ENCODE peak calls at places on chromosomes 6 and 20, in five cellular contexts. One of them, this sample, is unnamed.

GRCh38 chr6:134437376-134437775 is 119.5 kb upstream of the SGK1 start:
- DNase-seq in left ventricle myocardium inferior: no peak
- DNase-seq in mammary epithelial cell: peak
- DNase-seq in aorta: peak
- DNase-seq in right cardiac atrium: peak
- DNase-seq in this sample: no peak

GRCh38 chr6:56096454-56096853 is 150.9 kb downstream of the COL21A1 start:
- DNase-seq in right cardiac atrium: no peak
- DNase-seq in left ventricle myocardium inferior: no peak
- DNase-seq in mammary epithelial cell: no peak
- DNase-seq in aorta: no peak
- DNase-seq in this sample: no peak

GRCh38 chr6:159116343-159116742 is 52.9 kb upstream of the FNDC1 start:
- DNase-seq in right cardiac atrium: peak
- DNase-seq in mammary epithelial cell: no peak
- DNase-seq in left ventricle myocardium inferior: peak
- DNase-seq in aorta: peak
- DNase-seq in this sample: no peak

GRCh38 chr6:114277220-114277619 is 65.6 kb downstream of the HS3ST5 start:
- DNase-seq in right cardiac atrium: no peak
- DNase-seq in left ventricle myocardium inferior: no peak
- DNase-seq in mammary epithelial cell: no peak
- DNase-seq in aorta: no peak
- DNase-seq in this sample: no peak

GRCh38 chr6:167700199-167700598 is 126.5 kb upstream of the AFDN start:
- DNase-seq in aorta: no peak
- DNase-seq in left ventricle myocardium inferior: no peak
- DNase-seq in mammary epithelial cell: no peak
- DNase-seq in right cardiac atrium: no peak
- DNase-seq in this sample: no peak

GRCh38 chr20:47805951-47806350 is 20.7 kb upstream of the SULF2 start:
- DNase-seq in mammary epithelial cell: no peak
- DNase-seq in aorta: no peak
- DNase-seq in left ventricle myocardium inferior: no peak
- DNase-seq in right cardiac atrium: no peak
- DNase-seq in this sample: no peak

GRCh38 chr6:74578339-74578738 is 627.5 kb downstream of the COL12A1 start:
- DNase-seq in mammary epithelial cell: peak
- DNase-seq in left ventricle myocardium inferior: no peak
- DNase-seq in aorta: no peak
- DNase-seq in right cardiac atrium: no peak
- DNase-seq in this sample: no peak

GRCh38 chr20:46348231-46348803 is 40.0 kb upstream of the CDH22 start:
- DNase-seq in mammary epithelial cell: no peak
- DNase-seq in right cardiac atrium: peak
- DNase-seq in left ventricle myocardium inferior: no peak
- DNase-seq in aorta: no peak
- DNase-seq in this sample: no peak

GRCh38 chr6:63844287-63844686 is 208.7 kb downstream of the PHF3 start:
- DNase-seq in left ventricle myocardium inferior: no peak
- DNase-seq in right cardiac atrium: no peak
- DNase-seq in aorta: no peak
- DNase-seq in mammary epithelial cell: peak
- DNase-seq in this sample: no peak

GRCh38 chr20:63968136-63968927 is 1.4 kb downstream of the ZNF512B start:
- DNase-seq in mammary epithelial cell: no peak
- DNase-seq in right cardiac atrium: peak
- DNase-seq in left ventricle myocardium inferior: peak
- DNase-seq in aorta: no peak
- DNase-seq in this sample: no peak

GRCh38 chr20:33287884-33288283 is 4.9 kb downstream of the BPIFB1 start:
- DNase-seq in mammary epithelial cell: no peak
- DNase-seq in right cardiac atrium: no peak
- DNase-seq in aorta: no peak
- DNase-seq in left ventricle myocardium inferior: no peak
- DNase-seq in this sample: no peak

GRCh38 chr6:33206027-33206863 is 1.8 kb downstream of the HSD17B8 start:
- DNase-seq in left ventricle myocardium inferior: no peak
- DNase-seq in aorta: no peak
- DNase-seq in mammary epithelial cell: no peak
- DNase-seq in right cardiac atrium: no peak
- DNase-seq in this sample: no peak

GRCh38 chr20:24665741-24666191 is 196.3 kb downstream of the SYNDIG1 start:
- DNase-seq in mammary epithelial cell: no peak
- DNase-seq in right cardiac atrium: no peak
- DNase-seq in aorta: no peak
- DNase-seq in left ventricle myocardium inferior: no peak
- DNase-seq in this sample: no peak

GRCh38 chr6:112030206-112030932 is 23.5 kb upstream of the CCN6 start:
- DNase-seq in mammary epithelial cell: no peak
- DNase-seq in aorta: no peak
- DNase-seq in right cardiac atrium: no peak
- DNase-seq in left ventricle myocardium inferior: no peak
- DNase-seq in this sample: no peak

GRCh38 chr6:3822747-3823445 is 26.3 kb upstream of the FAM50B start:
- DNase-seq in mammary epithelial cell: peak
- DNase-seq in right cardiac atrium: no peak
- DNase-seq in aorta: no peak
- DNase-seq in left ventricle myocardium inferior: no peak
- DNase-seq in this sample: no peak

GRCh38 chr20:57866250-57867106 is 156.7 kb upstream of the PMEPA1 start:
- DNase-seq in left ventricle myocardium inferior: no peak
- DNase-seq in mammary epithelial cell: no peak
- DNase-seq in right cardiac atrium: no peak
- DNase-seq in aorta: no peak
- DNase-seq in this sample: no peak

GRCh38 chr6:13761361-13762036 is 49.9 kb upstream of the RANBP9 start:
- DNase-seq in aorta: no peak
- DNase-seq in right cardiac atrium: no peak
- DNase-seq in mammary epithelial cell: peak
- DNase-seq in left ventricle myocardium inferior: no peak
- DNase-seq in this sample: no peak

GRCh38 chr20:11249239-11249638 is 575.4 kb upstream of the JAG1 start:
- DNase-seq in mammary epithelial cell: no peak
- DNase-seq in aorta: no peak
- DNase-seq in left ventricle myocardium inferior: no peak
- DNase-seq in right cardiac atrium: no peak
- DNase-seq in this sample: no peak

GRCh38 chr6:122620428-122620827 is 10.2 kb downstream of the PKIB start:
- DNase-seq in mammary epithelial cell: no peak
- DNase-seq in left ventricle myocardium inferior: no peak
- DNase-seq in right cardiac atrium: no peak
- DNase-seq in aorta: no peak
- DNase-seq in this sample: no peak

GRCh38 chr6:157304840-157305675 is 18.3 kb downstream of the TMEM242 start:
- DNase-seq in right cardiac atrium: peak
- DNase-seq in aorta: no peak
- DNase-seq in left ventricle myocardium inferior: no peak
- DNase-seq in mammary epithelial cell: no peak
- DNase-seq in this sample: peak

GRCh38 chr6:146106532-146106931 is 77.7 kb downstream of the GRM1 start:
- DNase-seq in left ventricle myocardium inferior: no peak
- DNase-seq in aorta: no peak
- DNase-seq in mammary epithelial cell: no peak
- DNase-seq in right cardiac atrium: no peak
- DNase-seq in this sample: no peak

GRCh38 chr6:113672691-113673149 is 184.4 kb upstream of the MARCKS start:
- DNase-seq in right cardiac atrium: peak
- DNase-seq in left ventricle myocardium inferior: peak
- DNase-seq in mammary epithelial cell: no peak
- DNase-seq in aorta: peak
- DNase-seq in this sample: peak

GRCh38 chr6:1383729-1384548 is 5.4 kb upstream of the FOXF2 start:
- DNase-seq in aorta: no peak
- DNase-seq in left ventricle myocardium inferior: no peak
- DNase-seq in mammary epithelial cell: no peak
- DNase-seq in right cardiac atrium: no peak
- DNase-seq in this sample: no peak

GRCh38 chr6:150336299-150336698 is 32.5 kb upstream of the IYD start:
- DNase-seq in aorta: no peak
- DNase-seq in left ventricle myocardium inferior: no peak
- DNase-seq in right cardiac atrium: no peak
- DNase-seq in mammary epithelial cell: peak
- DNase-seq in this sample: no peak

GRCh38 chr20:50848846-50849673 is 54.2 kb downstream of the BCAS4 start:
- DNase-seq in aorta: no peak
- DNase-seq in right cardiac atrium: no peak
- DNase-seq in mammary epithelial cell: no peak
- DNase-seq in left ventricle myocardium inferior: no peak
- DNase-seq in this sample: no peak

GRCh38 chr20:53609501-53610445 is 16.1 kb upstream of the ZNF217 start:
- DNase-seq in left ventricle myocardium inferior: peak
- DNase-seq in mammary epithelial cell: no peak
- DNase-seq in aorta: peak
- DNase-seq in right cardiac atrium: peak
- DNase-seq in this sample: peak
- H3K4me3 ChIP-seq in left ventricle myocardium inferior: no peak
- H3K4me3 ChIP-seq in mammary epithelial cell: no peak
- H3K4me3 ChIP-seq in aorta: no peak
- H3K4me3 ChIP-seq in right cardiac atrium: no peak
- H3K4me3 ChIP-seq in this sample: no peak

GRCh38 chr20:23049201-23049932 is at the start of gene THBD:
- DNase-seq in left ventricle myocardium inferior: peak
- DNase-seq in right cardiac atrium: peak
- DNase-seq in aorta: peak
- DNase-seq in mammary epithelial cell: peak
- DNase-seq in this sample: peak
- H3K4me3 ChIP-seq in left ventricle myocardium inferior: peak
- H3K4me3 ChIP-seq in right cardiac atrium: peak
- H3K4me3 ChIP-seq in aorta: peak
- H3K4me3 ChIP-seq in mammary epithelial cell: peak
- H3K4me3 ChIP-seq in this sample: peak

GRCh38 chr6:123808556-123808955 is 4.9 kb downstream of the NKAIN2 start:
- DNase-seq in mammary epithelial cell: no peak
- DNase-seq in left ventricle myocardium inferior: no peak
- DNase-seq in right cardiac atrium: no peak
- DNase-seq in aorta: no peak
- DNase-seq in this sample: no peak

GRCh38 chr6:123812621-123813020 is 9.0 kb downstream of the NKAIN2 start:
- DNase-seq in left ventricle myocardium inferior: no peak
- DNase-seq in right cardiac atrium: no peak
- DNase-seq in aorta: no peak
- DNase-seq in mammary epithelial cell: no peak
- DNase-seq in this sample: no peak

GRCh38 chr6:123810214-123810613 is 6.5 kb downstream of the NKAIN2 start:
- DNase-seq in right cardiac atrium: no peak
- DNase-seq in left ventricle myocardium inferior: no peak
- DNase-seq in mammary epithelial cell: no peak
- DNase-seq in aorta: no peak
- DNase-seq in this sample: no peak

GRCh38 chr6:123810948-123811347 is 7.3 kb downstream of the NKAIN2 start:
- DNase-seq in left ventricle myocardium inferior: no peak
- DNase-seq in aorta: no peak
- DNase-seq in right cardiac atrium: no peak
- DNase-seq in mammary epithelial cell: no peak
- DNase-seq in this sample: no peak

GRCh38 chr6:123811378-123811777 is 7.7 kb downstream of the NKAIN2 start:
- DNase-seq in left ventricle myocardium inferior: no peak
- DNase-seq in aorta: no peak
- DNase-seq in right cardiac atrium: no peak
- DNase-seq in mammary epithelial cell: no peak
- DNase-seq in this sample: no peak
- H3K4me3 ChIP-seq in left ventricle myocardium inferior: no peak
- H3K4me3 ChIP-seq in aorta: no peak
- H3K4me3 ChIP-seq in right cardiac atrium: no peak
- H3K4me3 ChIP-seq in mammary epithelial cell: no peak
- H3K4me3 ChIP-seq in this sample: no peak

GRCh38 chr20:53238121-53238660 is 266.0 kb downstream of the TSHZ2 start:
- DNase-seq in left ventricle myocardium inferior: no peak
- DNase-seq in aorta: no peak
- DNase-seq in right cardiac atrium: no peak
- DNase-seq in mammary epithelial cell: no peak
- DNase-seq in this sample: no peak
- H3K4me3 ChIP-seq in left ventricle myocardium inferior: no peak
- H3K4me3 ChIP-seq in aorta: no peak
- H3K4me3 ChIP-seq in right cardiac atrium: no peak
- H3K4me3 ChIP-seq in mammary epithelial cell: no peak
- H3K4me3 ChIP-seq in this sample: no peak

This sample was measured in psoas muscle.